ENCODE peak calls at places on chromosomes 12 and 14, in four cellular contexts. J is GM23248, S is left ventricle myocardium inferior, L is brain microvascular endothelial cell. R is an unnamed sample.

GRCh38 chr12:89344043-89344861 is 8.0 kb downstream of the DUSP6 start:
- DNase-seq in J (no peak), S (no peak), L (no peak), R (no peak)

GRCh38 chr12:43742106-43742505 is 16.5 kb downstream of the PUS7L start:
- DNase-seq in J (peak; percentile 89), S (no peak), L (peak; percentile 75), R (peak; percentile 79)

GRCh38 chr12:96698965-96699364 is 208.1 kb upstream of the NEDD1 start:
- DNase-seq in J (no peak), S (no peak), L (no peak), R (no peak)

GRCh38 chr12:122079038-122079531 is 529 bp downstream of the MLXIP start:
- DNase-seq in J (peak; percentile 66), S (no peak), L (no peak), R (no peak)

GRCh38 chr12:70918321-70918720 is 2.2 kb downstream of the PTPRR start:
- DNase-seq in J (no peak), S (no peak), L (no peak), R (no peak)

GRCh38 chr14:36105401-36105800 is 71.1 kb downstream of the PTCSC3 start:
- DNase-seq in J (peak; percentile 8), S (no peak), L (no peak), R (no peak)

GRCh38 chr12:15563683-15564082 is 225.5 kb downstream of the EPS8 start:
- DNase-seq in J (peak; percentile 87), S (no peak), L (peak; percentile 24), R (no peak)

GRCh38 chr14:90274808-90275454 is 18.6 kb downstream of the PSMC1 start:
- DNase-seq in J (peak; percentile 68), S (no peak), L (peak; percentile 88), R (no peak)

GRCh38 chr14:37251778-37252177 is 54.0 kb downstream of the MIPOL1 start:
- DNase-seq in J (peak; percentile 1), S (no peak), L (no peak), R (no peak)

GRCh38 chr14:58099682-58100081 is 52.3 kb downstream of the ARMH4 start:
- DNase-seq in J (no peak), S (no peak), L (no peak), R (no peak)

GRCh38 chr12:76277480-76277879 is 70.7 kb downstream of the BBS10 start:
- DNase-seq in J (peak; percentile 59), S (no peak), L (peak; percentile 59), R (peak; percentile 50)

GRCh38 chr12:29430699-29431044 is 49.7 kb upstream of the ERGIC2 start:
- DNase-seq in J (no peak), S (no peak), L (no peak), R (no peak)

GRCh38 chr12:39122562-39123204 is 217.3 kb upstream of the CPNE8 start:
- DNase-seq in J (no peak), S (no peak), L (no peak), R (no peak)

GRCh38 chr14:98189521-98189920 is 1082.5 kb downstream of the BCL11B start:
- DNase-seq in J (no peak), S (no peak), L (no peak), R (no peak)

GRCh38 chr14:20409226-20409625 is 4.1 kb downstream of the TEP1 start:
- DNase-seq in J (peak; percentile 74), S (no peak), L (peak; percentile 12), R (no peak)

GRCh38 chr14:32329146-32329545 is at the start of gene AKAP6:
- DNase-seq in J (peak; percentile 25), S (no peak), L (no peak), R (no peak)

GRCh38 chr14:67583711-67584644 is 16.1 kb downstream of the PIGH start:
- DNase-seq in J (peak; percentile 58), S (no peak), L (peak; percentile 43), R (no peak)

GRCh38 chr12:66279127-66279712 is 23.1 kb upstream of the HELB start:
- DNase-seq in J (peak; percentile 51), S (no peak), L (peak; percentile 40), R (no peak)

GRCh38 chr12:7130791-7131501 is 775 bp downstream of the CLSTN3 start:
- DNase-seq in J (peak; percentile 66), S (peak; percentile 33), L (no peak), R (no peak)

GRCh38 chr12:95300286-95300685 is 82.7 kb downstream of the VEZT start:
- DNase-seq in J (no peak), S (no peak), L (no peak), R (no peak)

GRCh38 chr12:30691122-30691879 is 4.4 kb downstream of the IPO8 start:
- DNase-seq in J (peak; percentile 92), S (no peak), L (peak; percentile 71), R (no peak)

GRCh38 chr12:15001733-15002471 is 29.1 kb downstream of the PDE6H start:
- DNase-seq in J (peak; percentile 38), S (peak; percentile 39), L (peak; percentile 5), R (no peak)

GRCh38 chr12:849192-849527 is 96.8 kb downstream of the WNK1 start:
- DNase-seq in J (no peak), S (no peak), L (no peak), R (no peak)

GRCh38 chr12:851343-851742 is 98.2 kb downstream of the RAD52 start:
- DNase-seq in J (peak; percentile 35), S (no peak), L (no peak), R (no peak)

GRCh38 chr12:852864-853263 is 96.6 kb downstream of the RAD52 start:
- DNase-seq in J (no peak), S (no peak), L (no peak), R (no peak)

GRCh38 chr12:848519-849191 is 96.3 kb downstream of the WNK1 start:
- DNase-seq in J (peak; percentile 75), S (no peak), L (no peak), R (no peak)

GRCh38 chr12:851913-852312 is 97.6 kb downstream of the RAD52 start:
- DNase-seq in J (peak; percentile 90), S (no peak), L (peak; percentile 57), R (no peak)
- H3K4me3 ChIP-seq in J (peak overlapping the region; percentile 51), S (no peak overlapping the region), L (no peak overlapping the region), R (no peak overlapping the region)

DNA sequence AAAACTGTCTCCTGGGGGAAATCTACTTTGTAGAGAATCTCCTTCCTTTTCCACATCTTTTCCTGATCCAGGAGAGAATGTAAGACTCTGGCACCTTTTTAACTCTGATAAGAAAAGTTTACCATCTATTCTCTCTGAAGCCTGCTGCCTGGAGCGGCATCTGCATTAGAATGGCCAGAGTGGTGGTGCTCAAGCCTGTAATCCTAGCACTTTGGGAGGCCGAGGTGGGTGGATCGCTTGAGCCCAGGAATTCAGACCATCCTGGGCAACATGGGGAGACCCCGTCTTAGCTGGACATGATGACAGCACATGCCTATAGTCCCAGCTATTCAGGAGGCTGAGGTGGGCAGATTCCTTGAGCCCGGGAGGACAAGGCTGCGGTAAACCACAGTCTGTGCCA is 1.4 kb upstream of the CHFR start:
- DNase-seq in J (no peak), S (no peak), L (no peak), R (no peak)
- H3K4me3 ChIP-seq in J (no peak overlapping the region), S (peak overlapping the region; percentile 91), L (no peak overlapping the region), R (no peak overlapping the region)

GRCh38 chr12:48199784-48200198 is 3.3 kb downstream of the OR10AD1 start:
- DNase-seq in J (peak; percentile 37), S (no peak), L (no peak), R (no peak)
- H3K4me3 ChIP-seq in J (peak overlapping the region; percentile 85), S (peak overlapping the region; percentile 84), L (no peak overlapping the region), R (no peak overlapping the region)

DNA sequence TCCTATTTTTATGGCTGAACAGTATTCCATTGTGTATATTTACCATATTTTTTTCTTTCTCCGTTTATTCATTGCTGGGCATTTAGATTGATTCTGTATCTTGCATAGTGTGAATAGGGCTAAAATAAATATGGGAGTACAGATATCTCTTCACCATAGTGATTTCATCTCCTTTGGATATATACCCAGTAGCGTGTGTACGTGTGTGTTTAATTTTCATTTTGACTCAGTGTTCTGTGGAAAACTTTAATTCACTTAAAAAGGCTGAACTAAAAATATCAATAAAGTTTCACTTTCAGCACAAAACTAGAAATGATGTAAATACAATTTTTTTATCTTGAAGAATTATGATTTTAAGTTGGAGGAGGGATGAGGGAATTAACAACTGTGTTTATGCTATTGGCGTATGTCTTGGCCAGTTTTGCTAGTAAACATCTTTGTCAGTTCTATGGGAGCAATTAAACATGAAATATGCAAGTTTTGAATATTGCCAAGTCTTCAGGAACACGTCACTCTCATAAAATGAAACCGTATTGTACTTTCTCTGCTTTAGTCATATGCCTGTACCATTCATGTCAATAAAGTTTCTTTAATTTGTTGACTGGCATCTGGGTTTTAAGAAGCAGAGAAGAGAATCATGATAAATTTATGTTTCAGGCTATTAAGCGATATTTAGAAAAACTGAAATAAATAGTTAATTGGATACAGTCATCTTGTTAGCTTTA is 99.8 kb downstream of the PTGER2 start:
- DNase-seq in J (peak; percentile 72), S (no peak), L (no peak), R (no peak)
- H3K4me3 ChIP-seq in J (peak overlapping the region; percentile 56), S (no peak overlapping the region), L (no peak overlapping the region), R (no peak overlapping the region)

GRCh38 chr14:65415613-65416012 is 3.1 kb downstream of the FUT8 start:
- DNase-seq in J (no peak), S (no peak), L (no peak), R (no peak)
- H3K4me3 ChIP-seq in J (no peak overlapping the region), S (no peak overlapping the region), L (no peak overlapping the region), R (no peak overlapping the region)

GRCh38 chr14:76957224-76957881 is 71.2 kb downstream of the IRF2BPL start:
- DNase-seq in J (peak; percentile 28), S (no peak), L (no peak), R (no peak)

GRCh38 chr14:76954791-76955190 is 73.7 kb downstream of the IRF2BPL start:
- DNase-seq in J (peak; percentile 17), S (no peak), L (no peak), R (no peak)

GRCh38 chr14:76955575-76956252 is 72.8 kb downstream of the IRF2BPL start:
- DNase-seq in J (peak; percentile 89), S (no peak), L (peak; percentile 36), R (no peak)

GRCh38 chr14:76958020-76958965 is 70.2 kb downstream of the IRF2BPL start:
- DNase-seq in J (no peak), S (no peak), L (no peak), R (no peak)

DNA sequence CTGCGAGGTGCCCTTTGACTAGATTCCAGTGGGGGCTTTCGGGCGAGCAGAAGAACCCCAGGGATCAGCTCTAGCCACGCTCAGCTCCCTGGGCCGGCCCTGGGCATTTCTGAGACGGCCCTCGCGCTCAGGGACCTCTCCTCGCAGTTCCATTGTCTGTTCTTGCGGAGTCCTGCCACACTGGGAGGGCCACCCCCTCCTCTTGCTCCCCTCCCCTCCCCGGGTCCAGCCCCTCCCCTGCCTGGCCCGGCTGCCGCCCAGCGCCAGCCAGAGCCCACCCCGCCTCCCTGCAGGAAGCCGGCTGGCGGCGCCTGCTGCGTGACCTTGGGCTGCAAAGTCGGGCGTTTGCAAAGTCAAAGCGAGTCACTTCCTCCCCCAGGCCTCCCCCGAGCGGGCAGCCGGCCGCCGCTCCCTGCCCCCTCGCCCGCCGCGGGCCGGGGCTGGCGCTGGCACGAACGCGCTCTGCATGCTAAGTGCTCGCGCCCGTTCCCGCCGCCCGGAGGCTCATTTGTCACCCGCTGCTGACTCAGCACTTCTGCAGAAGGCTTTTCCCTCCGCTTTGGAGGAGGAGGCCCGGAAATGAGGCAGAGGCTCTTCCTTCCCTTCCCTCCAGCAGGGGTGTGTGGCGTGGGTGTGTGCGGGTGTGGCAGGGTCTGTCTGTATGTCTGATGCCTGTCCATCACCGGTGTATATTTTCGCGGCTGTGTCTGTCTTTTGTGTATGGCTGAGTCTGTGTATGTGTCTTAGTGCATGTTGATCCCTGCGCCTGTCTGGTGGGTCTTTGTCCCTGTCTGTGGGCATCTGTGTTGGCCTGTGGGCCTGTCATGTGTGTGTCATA is 72.0 kb downstream of the IRF2BPL start:
- DNase-seq in J (peak; percentile 98), S (peak; percentile 88), L (peak; percentile 81), R (peak; percentile 41)
- H3K4me3 ChIP-seq in J (peak overlapping the region; percentile 10), S (peak overlapping the region; percentile 61), L (no peak overlapping the region), R (peak overlapping the region; percentile 36)